ENCODE peak calls at places on chromosome 17, in five cellular contexts. I is NCI-H2171 treated with DMSO at 0.1 percent for 48 hours; W is Panc1; L is HT-29; Z is stimulated activated CD4-positive, alpha-beta T cell treated with anti-CD3 and anti-CD28 coated beads, Interleukin-15, amount 100 ng/mL, for 1 hour. M is an unnamed sample.

GRCh38 chr17:82320956-82321927 is 3.8 kb upstream of the CD7 start:
- DNase-seq in W (no peak), Z (peak), I (no peak), L (no peak), M (no peak)

GRCh38 chr17:60615840-60616239 is 15.8 kb downstream of the PPM1D start:
- DNase-seq in L (no peak), W (no peak), Z (no peak), I (no peak), M (no peak)

GRCh38 chr17:2814499-2815341 is 18.5 kb downstream of the RAP1GAP2 start:
- DNase-seq in L (peak), I (no peak), Z (peak), W (no peak), M (no peak)

GRCh38 chr17:28030386-28030785 is 12.1 kb upstream of the NLK start:
- DNase-seq in W (no peak), L (no peak), I (peak), Z (no peak), M (no peak)

GRCh38 chr17:82065638-82066303 is at the start of gene DUS1L:
- DNase-seq in I (peak), L (no peak), W (no peak), Z (peak), M (no peak)

GRCh38 chr17:29005936-29006438 is at the start of gene SEZ6:
- DNase-seq in W (no peak), I (peak), L (no peak), Z (peak), M (no peak)

GRCh38 chr17:82598256-82599011 is 49.8 kb downstream of the WDR45B start:
- DNase-seq in W (no peak), Z (no peak), L (no peak), I (no peak), M (no peak)

GRCh38 chr17:64442550-64442971 is 6.4 kb upstream of the MILR1 start:
- DNase-seq in I (no peak), W (no peak), L (no peak), Z (no peak), M (no peak)

GRCh38 chr17:50117202-50118040 is 12.5 kb downstream of the SAMD14 start:
- DNase-seq in W (no peak), I (no peak), L (peak), Z (peak), M (no peak)

GRCh38 chr17:47990962-47991731 is 20.2 kb downstream of the CDK5RAP3 start:
- DNase-seq in Z (no peak), L (no peak), W (no peak), I (no peak), M (no peak)

M was measured in glomerular endothelial cell.